ENCODE peak calls at places on chromosomes 12 and 14, in six cellular contexts. One of them, this sample, is unnamed.
A peak's percentile ranks its signal among the peaks of the same experiment; 100 is the strongest.

GRCh38 chr14:31926652-31927347 is 150.3 kb upstream of the ARHGAP5 start:
- DNase-seq in transverse colon: no peak
- DNase-seq in suprapubic skin: no peak
- DNase-seq in heart left ventricle: peak; percentile 66
- DNase-seq in neural progenitor cell: no peak
- DNase-seq in endothelial cell of umbilical vein: peak; percentile 81
- DNase-seq in this sample: peak; percentile 47

GRCh38 chr12:107567871-107568619 is 117.6 kb upstream of the PWP1 start:
- DNase-seq in neural progenitor cell: no peak
- DNase-seq in suprapubic skin: no peak
- DNase-seq in heart left ventricle: no peak
- DNase-seq in endothelial cell of umbilical vein: no peak
- DNase-seq in transverse colon: no peak
- DNase-seq in this sample: no peak

GRCh38 chr12:131147894-131148293 is 194.2 kb downstream of the ADGRD1 start:
- DNase-seq in endothelial cell of umbilical vein: no peak
- DNase-seq in heart left ventricle: no peak
- DNase-seq in neural progenitor cell: no peak
- DNase-seq in suprapubic skin: no peak
- DNase-seq in transverse colon: no peak
- DNase-seq in this sample: peak; percentile 54

GRCh38 chr12:74984631-74985030 is 225.0 kb downstream of the KCNC2 start:
- DNase-seq in heart left ventricle: no peak
- DNase-seq in endothelial cell of umbilical vein: no peak
- DNase-seq in suprapubic skin: no peak
- DNase-seq in transverse colon: no peak
- DNase-seq in neural progenitor cell: no peak
- DNase-seq in this sample: no peak

GRCh38 chr14:22314183-22314820 is 274.7 kb downstream of the DAD1 start:
- DNase-seq in heart left ventricle: no peak
- DNase-seq in endothelial cell of umbilical vein: peak; percentile 54
- DNase-seq in neural progenitor cell: peak; percentile 76
- DNase-seq in suprapubic skin: no peak
- DNase-seq in transverse colon: no peak
- DNase-seq in this sample: peak; percentile 29

GRCh38 chr12:70154960-70155589 is 88.2 kb upstream of the CNOT2 start:
- DNase-seq in endothelial cell of umbilical vein: no peak
- DNase-seq in neural progenitor cell: peak; percentile 39
- DNase-seq in suprapubic skin: no peak
- DNase-seq in heart left ventricle: no peak
- DNase-seq in transverse colon: no peak
- DNase-seq in this sample: no peak

GRCh38 chr12:68745904-68746571 is at the start of gene SLC35E3:
- DNase-seq in transverse colon: peak; percentile 96
- DNase-seq in heart left ventricle: peak; percentile 95
- DNase-seq in suprapubic skin: peak; percentile 97
- DNase-seq in endothelial cell of umbilical vein: peak; percentile 85
- DNase-seq in neural progenitor cell: peak; percentile 97
- DNase-seq in this sample: peak; percentile 94

GRCh38 chr14:29853272-29853671 is 74.4 kb downstream of the PRKD1 start:
- DNase-seq in heart left ventricle: no peak
- DNase-seq in suprapubic skin: no peak
- DNase-seq in transverse colon: no peak
- DNase-seq in neural progenitor cell: no peak
- DNase-seq in endothelial cell of umbilical vein: no peak
- DNase-seq in this sample: no peak

GRCh38 chr12:115204957-115205754 is 521.2 kb upstream of the TBX3 start:
- DNase-seq in endothelial cell of umbilical vein: no peak
- DNase-seq in suprapubic skin: no peak
- DNase-seq in transverse colon: no peak
- DNase-seq in neural progenitor cell: no peak
- DNase-seq in heart left ventricle: no peak
- DNase-seq in this sample: no peak

GRCh38 chr12:119229837-119230236 is 51.1 kb downstream of the HSPB8 start:
- DNase-seq in transverse colon: no peak
- DNase-seq in endothelial cell of umbilical vein: peak; percentile 73
- DNase-seq in suprapubic skin: no peak
- DNase-seq in neural progenitor cell: peak; percentile 84
- DNase-seq in heart left ventricle: peak; percentile 44
- DNase-seq in this sample: peak; percentile 51

GRCh38 chr12:119956047-119956446 is 33.0 kb upstream of the BICDL1 start:
- DNase-seq in endothelial cell of umbilical vein: no peak
- DNase-seq in neural progenitor cell: no peak
- DNase-seq in heart left ventricle: no peak
- DNase-seq in suprapubic skin: no peak
- DNase-seq in transverse colon: no peak
- DNase-seq in this sample: no peak

GRCh38 chr12:124388679-124389536 is 94.0 kb downstream of the RFLNA start:
- DNase-seq in heart left ventricle: peak; percentile 93
- DNase-seq in transverse colon: peak; percentile 85
- DNase-seq in endothelial cell of umbilical vein: peak; percentile 87
- DNase-seq in neural progenitor cell: peak; percentile 92
- DNase-seq in suprapubic skin: peak; percentile 96
- DNase-seq in this sample: peak; percentile 89

GRCh38 chr14:38553586-38553985 is 297.7 kb upstream of the CLEC14A start:
- DNase-seq in heart left ventricle: no peak
- DNase-seq in transverse colon: no peak
- DNase-seq in neural progenitor cell: no peak
- DNase-seq in suprapubic skin: no peak
- DNase-seq in endothelial cell of umbilical vein: peak; percentile 77
- DNase-seq in this sample: no peak

GRCh38 chr12:65171870-65172269 is 2.5 kb downstream of the LEMD3 start:
- DNase-seq in endothelial cell of umbilical vein: peak; percentile 33
- DNase-seq in suprapubic skin: no peak
- DNase-seq in heart left ventricle: no peak
- DNase-seq in neural progenitor cell: no peak
- DNase-seq in transverse colon: no peak
- DNase-seq in this sample: no peak

GRCh38 chr12:3583656-3584334 is 92.8 kb downstream of the PRMT8 start:
- DNase-seq in suprapubic skin: no peak
- DNase-seq in transverse colon: no peak
- DNase-seq in neural progenitor cell: no peak
- DNase-seq in endothelial cell of umbilical vein: no peak
- DNase-seq in heart left ventricle: no peak
- DNase-seq in this sample: no peak

GRCh38 chr12:80269953-80270552 is 170.7 kb downstream of the OTOGL start:
- DNase-seq in transverse colon: no peak
- DNase-seq in neural progenitor cell: peak; percentile 62
- DNase-seq in endothelial cell of umbilical vein: peak; percentile 69
- DNase-seq in suprapubic skin: no peak
- DNase-seq in heart left ventricle: no peak
- DNase-seq in this sample: peak; percentile 18

GRCh38 chr12:79688376-79689040 is 2.3 kb downstream of the PAWR start:
- DNase-seq in neural progenitor cell: no peak
- DNase-seq in suprapubic skin: no peak
- DNase-seq in heart left ventricle: no peak
- DNase-seq in transverse colon: no peak
- DNase-seq in endothelial cell of umbilical vein: peak; percentile 39
- DNase-seq in this sample: no peak

GRCh38 chr12:126784328-126784921 is 1482.5 kb upstream of the TMEM132C start:
- DNase-seq in neural progenitor cell: peak; percentile 69
- DNase-seq in transverse colon: peak; percentile 30
- DNase-seq in heart left ventricle: no peak
- DNase-seq in suprapubic skin: no peak
- DNase-seq in endothelial cell of umbilical vein: no peak
- DNase-seq in this sample: peak; percentile 13

GRCh38 chr12:6226002-6226700 is 26.0 kb downstream of the CD9 start:
- DNase-seq in endothelial cell of umbilical vein: peak; percentile 68
- DNase-seq in transverse colon: peak; percentile 63
- DNase-seq in suprapubic skin: no peak
- DNase-seq in neural progenitor cell: no peak
- DNase-seq in heart left ventricle: peak; percentile 91
- DNase-seq in this sample: peak; percentile 91

GRCh38 chr14:34665785-34666425 is 36.0 kb upstream of the SNX6 start:
- DNase-seq in neural progenitor cell: no peak
- DNase-seq in endothelial cell of umbilical vein: peak; percentile 89
- DNase-seq in suprapubic skin: no peak
- DNase-seq in transverse colon: peak; percentile 17
- DNase-seq in heart left ventricle: peak; percentile 46
- DNase-seq in this sample: peak; percentile 57

GRCh38 chr12:99915251-99916082 is 69.3 kb downstream of the ANKS1B start:
- DNase-seq in endothelial cell of umbilical vein: no peak
- DNase-seq in suprapubic skin: no peak
- DNase-seq in transverse colon: no peak
- DNase-seq in heart left ventricle: no peak
- DNase-seq in neural progenitor cell: no peak
- DNase-seq in this sample: no peak

GRCh38 chr12:122722347-122722746 is 5.7 kb upstream of the HCAR3 start:
- DNase-seq in endothelial cell of umbilical vein: no peak
- DNase-seq in transverse colon: no peak
- DNase-seq in heart left ventricle: no peak
- DNase-seq in neural progenitor cell: no peak
- DNase-seq in suprapubic skin: no peak
- DNase-seq in this sample: no peak
- H3K4me1 ChIP-seq in endothelial cell of umbilical vein: peaks cover 19% of the 10 kb centered on the region
- H3K4me1 ChIP-seq in transverse colon: no peaks in the 10 kb centered on the region
- H3K4me1 ChIP-seq in heart left ventricle: peaks cover 3% of the 10 kb centered on the region
- H3K4me1 ChIP-seq in neural progenitor cell: no peaks in the 10 kb centered on the region
- H3K4me1 ChIP-seq in suprapubic skin: peaks cover 29% of the 10 kb centered on the region
- H3K4me1 ChIP-seq in this sample: no peaks in the 10 kb centered on the region

DNA sequence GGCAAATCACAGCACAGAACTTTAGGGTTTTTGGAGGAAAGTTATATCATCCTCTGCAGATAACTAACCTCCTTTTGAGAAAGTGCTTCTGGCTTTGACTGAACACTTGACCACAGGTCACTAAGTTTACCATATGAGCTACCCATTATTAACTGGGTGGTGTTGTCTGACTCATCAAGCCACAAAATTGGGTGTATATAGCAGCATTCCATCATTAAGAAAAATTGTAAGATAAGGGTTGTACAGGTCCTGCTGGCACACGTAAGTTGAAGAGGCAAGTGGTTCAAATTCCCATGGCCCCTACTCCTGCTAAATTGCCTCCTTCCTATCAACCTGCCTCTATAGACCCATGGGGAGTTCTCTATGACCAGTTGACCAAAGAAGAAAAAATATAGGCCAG is 39.5 kb downstream of the L2HGDH start:
- DNase-seq in heart left ventricle: no peak
- DNase-seq in suprapubic skin: no peak
- DNase-seq in transverse colon: no peak
- DNase-seq in endothelial cell of umbilical vein: no peak
- DNase-seq in neural progenitor cell: no peak
- DNase-seq in this sample: no peak
- TF ChIP-seq CTCF in heart left ventricle: no peak
- TF ChIP-seq CTCF in suprapubic skin: no peak
- TF ChIP-seq CTCF in transverse colon: no peak
- TF ChIP-seq CTCF in endothelial cell of umbilical vein: no peak
- TF ChIP-seq CTCF in neural progenitor cell: no peak
- TF ChIP-seq CTCF in this sample: no peak

GRCh38 chr14:68266998-68267397 is 447.4 kb downstream of the RAD51B start:
- DNase-seq in heart left ventricle: no peak
- DNase-seq in endothelial cell of umbilical vein: no peak
- DNase-seq in suprapubic skin: no peak
- DNase-seq in transverse colon: no peak
- DNase-seq in neural progenitor cell: no peak
- DNase-seq in this sample: no peak
- H3K4me1 ChIP-seq in heart left ventricle: peaks cover 21% of the 10 kb centered on the region
- H3K4me1 ChIP-seq in endothelial cell of umbilical vein: peaks cover 13% of the 10 kb centered on the region
- H3K4me1 ChIP-seq in suprapubic skin: peaks cover 27% of the 10 kb centered on the region
- H3K4me1 ChIP-seq in transverse colon: peaks cover 37% of the 10 kb centered on the region
- H3K4me1 ChIP-seq in neural progenitor cell: peaks cover 32% of the 10 kb centered on the region
- H3K4me1 ChIP-seq in this sample: peaks cover 32% of the 10 kb centered on the region

GRCh38 chr12:56645201-56645716 is 525 bp downstream of the ATP5F1B start:
- DNase-seq in neural progenitor cell: peak; percentile 46
- DNase-seq in heart left ventricle: no peak
- DNase-seq in endothelial cell of umbilical vein: peak; percentile 46
- DNase-seq in suprapubic skin: peak; percentile 52
- DNase-seq in transverse colon: peak; percentile 16
- DNase-seq in this sample: peak; percentile 36
- TF ChIP-seq CTCF in neural progenitor cell: no peak
- TF ChIP-seq CTCF in heart left ventricle: no peak
- TF ChIP-seq CTCF in endothelial cell of umbilical vein: no peak
- TF ChIP-seq CTCF in suprapubic skin: no peak
- TF ChIP-seq CTCF in transverse colon: peak; percentile 39
- TF ChIP-seq CTCF in this sample: no peak

GRCh38 chr12:47758584-47758833 is 171 bp downstream of the RAPGEF3 start:
- DNase-seq in heart left ventricle: no peak
- DNase-seq in transverse colon: no peak
- DNase-seq in neural progenitor cell: no peak
- DNase-seq in endothelial cell of umbilical vein: no peak
- DNase-seq in suprapubic skin: no peak
- DNase-seq in this sample: no peak
- H3K4me1 ChIP-seq in heart left ventricle: peaks cover 60% of the 10 kb centered on the region
- H3K4me1 ChIP-seq in transverse colon: peaks cover 44% of the 10 kb centered on the region
- H3K4me1 ChIP-seq in neural progenitor cell: peaks cover 24% of the 10 kb centered on the region
- H3K4me1 ChIP-seq in endothelial cell of umbilical vein: peaks cover 57% of the 10 kb centered on the region
- H3K4me1 ChIP-seq in suprapubic skin: peaks cover 65% of the 10 kb centered on the region
- H3K4me1 ChIP-seq in this sample: peaks cover 70% of the 10 kb centered on the region

This sample was measured in heart right ventricle.